ENCODE peak calls at places on chromosome 10, in eight cellular contexts. R is endothelial cell; O is NCI-H2171 treated with DMSO at 0.1 percent for 48 hours; S is AG10803; Y is AML-193; K is fibroblast of the conjunctiva; I is activated T-cell treated with anti-CD3 and anti-CD28 coated beads, Interleukin-2, amount 50 U/mL, for 24 hours; L is T follicular helper cell. W is an unnamed sample.

GRCh38 chr10:13003004-13003403 is 1.5 kb upstream of the CCDC3 start:
- DNase-seq in O (no peak), R (no peak), S (peak), Y (no peak), I (no peak), L (no peak), K (peak), W (no peak)

GRCh38 chr10:59047957-59048618 is 128.4 kb upstream of the PHYHIPL start:
- DNase-seq in K (no peak), R (no peak), Y (no peak), S (no peak), O (no peak), L (no peak), I (no peak), W (no peak)

GRCh38 chr10:132269286-132270230 is 38.2 kb downstream of the STK32C start:
- DNase-seq in Y (no peak), K (no peak), S (no peak), I (no peak), L (no peak), R (no peak), O (no peak), W (no peak)

GRCh38 chr10:79979310-79979972 is 30.5 kb upstream of the SFTPD start:
- DNase-seq in S (no peak), L (no peak), R (no peak), Y (no peak), I (no peak), O (no peak), K (no peak), W (no peak)

GRCh38 chr10:90589825-90590224 is 268.0 kb downstream of the HTR7 start:
- DNase-seq in I (no peak), K (no peak), L (no peak), S (no peak), O (no peak), R (no peak), Y (no peak), W (no peak)

GRCh38 chr10:93916257-93917063 is 22.7 kb downstream of the SLC35G1 start:
- DNase-seq in S (peak), L (no peak), I (no peak), O (peak), K (peak), R (no peak), Y (no peak), W (peak)

GRCh38 chr10:68099736-68100135 is 9.6 kb upstream of the MYPN start:
- DNase-seq in O (no peak), S (peak), Y (no peak), K (no peak), I (no peak), R (no peak), L (no peak), W (no peak)

GRCh38 chr10:13893926-13894325 is 307.2 kb downstream of the PRPF18 start:
- DNase-seq in I (no peak), Y (no peak), L (no peak), S (no peak), K (no peak), R (no peak), O (no peak), W (no peak)

GRCh38 chr10:69160809-69161225 is 19.2 kb upstream of the SUPV3L1 start:
- DNase-seq in O (no peak), L (no peak), K (no peak), I (no peak), Y (no peak), S (peak), R (no peak), W (no peak)

GRCh38 chr10:5317547-5318107 is 47.1 kb upstream of the UCN3 start:
- DNase-seq in L (peak), K (no peak), Y (no peak), O (no peak), R (no peak), S (peak), I (peak), W (no peak)

GRCh38 chr10:83764681-83765080 is 374.6 kb upstream of the GHITM start:
- DNase-seq in I (no peak), O (no peak), L (no peak), Y (no peak), S (no peak), K (peak), R (no peak), W (no peak)

GRCh38 chr10:8331896-8332729 is 277.6 kb downstream of the GATA3 start:
- DNase-seq in R (peak), I (peak), Y (peak), K (no peak), L (peak), O (no peak), S (no peak), W (no peak)

GRCh38 chr10:93757766-93758509 is at the start of gene LGI1:
- DNase-seq in R (no peak), Y (no peak), K (no peak), S (peak), O (no peak), I (no peak), L (no peak), W (no peak)

GRCh38 chr10:21758671-21759070 is 224.6 kb downstream of the MLLT10 start:
- DNase-seq in L (no peak), S (no peak), O (no peak), I (no peak), R (no peak), K (no peak), Y (no peak), W (no peak)

GRCh38 chr10:132869621-132870020 is 72.7 kb downstream of the CFAP46 start:
- DNase-seq in R (no peak), K (no peak), S (no peak), I (no peak), Y (no peak), L (no peak), O (no peak), W (no peak)

GRCh38 chr10:52742723-52743122 is 29.9 kb downstream of the MBL2 start:
- DNase-seq in S (no peak), I (no peak), L (no peak), Y (no peak), R (no peak), K (no peak), O (no peak), W (no peak)

GRCh38 chr10:83915801-83916200 is 223.5 kb upstream of the GHITM start:
- DNase-seq in S (no peak), O (no peak), R (no peak), L (no peak), Y (no peak), I (no peak), K (no peak), W (no peak)

GRCh38 chr10:123236122-123236521 is 81.9 kb downstream of the BUB3 start:
- DNase-seq in I (no peak), R (peak), S (peak), K (no peak), O (peak), L (no peak), Y (no peak), W (no peak)

GRCh38 chr10:78139336-78139735 is 105.7 kb downstream of the RPS24 start:
- DNase-seq in R (no peak), L (no peak), S (no peak), Y (no peak), O (peak), I (no peak), K (no peak), W (no peak)

GRCh38 chr10:71388736-71389310 is 7.9 kb upstream of the CDH23 start:
- DNase-seq in I (no peak), L (no peak), S (no peak), K (no peak), O (no peak), Y (no peak), R (no peak), W (no peak)

GRCh38 chr10:72274730-72275350 is 1.1 kb downstream of the DDIT4 start:
- DNase-seq in L (no peak), R (peak), S (peak), O (peak), Y (peak), I (peak), K (no peak), W (peak)

GRCh38 chr10:89332092-89332633 is 4.4 kb downstream of the IFIT3 start:
- DNase-seq in I (no peak), R (no peak), Y (peak), O (no peak), S (peak), K (no peak), L (no peak), W (peak)

GRCh38 chr10:23469596-23470237 is 30.8 kb downstream of the OTUD1 start:
- DNase-seq in R (no peak), S (no peak), K (no peak), I (no peak), O (no peak), L (no peak), Y (no peak), W (no peak)

GRCh38 chr10:49071221-49071761 is 44.0 kb downstream of the VSTM4 start:
- DNase-seq in I (no peak), L (no peak), O (no peak), K (no peak), R (no peak), Y (no peak), S (peak), W (no peak)

GRCh38 chr10:128210215-128211063 is 84.2 kb upstream of the MKI67 start:
- DNase-seq in O (no peak), S (peak), Y (peak), R (peak), L (peak), I (peak), K (peak), W (peak)

GRCh38 chr10:7354330-7355047 is 56.3 kb downstream of the SFMBT2 start:
- DNase-seq in O (no peak), R (no peak), I (no peak), S (no peak), L (no peak), Y (no peak), K (peak), W (peak)

GRCh38 chr10:122852261-122852660 is 6.6 kb upstream of the CUZD1 start:
- DNase-seq in K (no peak), L (no peak), R (no peak), Y (no peak), I (no peak), O (no peak), S (peak), W (no peak)

GRCh38 chr10:98582363-98582762 is 135.6 kb upstream of the HPS1 start:
- DNase-seq in R (no peak), K (no peak), Y (no peak), L (no peak), O (peak), S (no peak), I (no peak), W (no peak)

GRCh38 chr10:35635576-35635975 is 6.5 kb downstream of the FZD8 start:
- DNase-seq in S (peak), K (peak), L (no peak), Y (peak), O (peak), I (no peak), R (peak), W (peak)

W was measured in LoVo.